ENCODE peak calls at places on chromosome 16, in six cellular contexts. X is heart right ventricle, E is left lung, M is esophagus squamous epithelium, B is body of pancreas, Y is neuronal stem cell. N is an unnamed sample. For H3K4me1, the result is how much of the 10 kb centered on the place peaks cover.

GRCh38 chr16:72991645-72992044 is 56.3 kb downstream of the ZFHX3 start:
- DNase-seq in X (no peak), E (no peak), M (no peak), B (no peak), Y (no peak), N (no peak)

GRCh38 chr16:72224260-72224768 is 52.4 kb upstream of the PMFBP1 start:
- DNase-seq in X (no peak), E (no peak), M (no peak), B (peak), Y (no peak), N (no peak)

GRCh38 chr16:78551487-78552085 is 452.1 kb downstream of the WWOX start:
- DNase-seq in X (no peak), E (peak), M (no peak), B (no peak), Y (peak), N (no peak)

GRCh38 chr16:5374184-5374583 is 276.6 kb upstream of the EEF2KMT start:
- DNase-seq in X (no peak), E (no peak), M (no peak), B (no peak), Y (no peak), N (no peak)

GRCh38 chr16:66188786-66189725 is 177.4 kb upstream of the CDH5 start:
- DNase-seq in X (peak), E (peak), M (no peak), B (no peak), Y (no peak), N (peak)

GRCh38 chr16:4936181-4936990 is 562 bp downstream of the PPL start:
- DNase-seq in X (no peak), E (peak), M (no peak), B (peak), Y (no peak), N (no peak)

GRCh38 chr16:56919099-56919800 is 12.7 kb upstream of the HERPUD1 start:
- DNase-seq in X (no peak), E (no peak), M (no peak), B (peak), Y (no peak), N (no peak)

GRCh38 chr16:75225092-75225491 is 6.3 kb downstream of the CTRB1 start:
- DNase-seq in X (no peak), E (no peak), M (no peak), B (peak), Y (no peak), N (peak)

GRCh38 chr16:13911871-13912270 is 8.1 kb upstream of the ERCC4 start:
- DNase-seq in X (no peak), E (no peak), M (no peak), B (no peak), Y (no peak), N (no peak)

GRCh38 chr16:81405702-81406113 is 38.9 kb upstream of the CMIP start:
- DNase-seq in X (no peak), E (no peak), M (no peak), B (peak), Y (no peak), N (no peak)

GRCh38 chr16:69476920-69477418 is 52.5 kb downstream of the CYB5B start:
- DNase-seq in X (no peak), E (no peak), M (no peak), B (no peak), Y (no peak), N (no peak)

GRCh38 chr16:89733322-89733721 is 12.0 kb downstream of the ZNF276 start:
- DNase-seq in X (no peak), E (no peak), M (no peak), B (no peak), Y (no peak), N (no peak)
- H3K4me1 ChIP-seq in X (under half), E (under half), M (under half), B (under half), Y (under half), N (under half)

DNA sequence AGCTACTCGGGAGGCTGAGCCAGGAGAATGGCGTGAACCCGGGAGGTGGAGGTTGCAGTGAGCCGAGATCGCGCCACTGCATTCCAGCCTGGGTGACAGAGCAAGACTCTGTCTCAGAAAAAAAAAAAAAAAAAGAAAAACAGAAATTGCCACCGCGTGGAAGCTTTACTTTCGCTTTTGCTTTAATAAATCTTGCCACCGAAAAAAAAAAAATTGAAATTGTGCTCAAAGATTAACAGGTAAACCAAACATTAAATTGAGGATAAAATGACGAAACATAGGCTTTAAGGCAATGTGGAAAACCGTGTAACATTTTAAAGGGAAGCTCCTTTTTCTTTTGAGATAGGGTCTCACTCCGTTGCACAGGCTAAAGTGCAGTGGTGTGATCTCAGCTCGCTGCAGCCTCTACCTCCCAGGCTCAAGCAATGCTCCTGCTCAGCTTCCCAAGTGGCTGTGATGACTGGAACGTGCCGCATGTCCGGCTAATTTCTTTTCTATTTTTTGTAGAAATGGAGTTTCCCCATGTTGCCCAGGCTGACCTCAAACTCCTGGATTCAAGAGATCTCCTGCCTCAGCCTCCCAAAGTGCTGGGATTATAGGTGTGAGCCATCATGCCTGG is 40.1 kb downstream of the ZNF276 start:
- DNase-seq in X (no peak), E (no peak), M (no peak), B (no peak), Y (no peak), N (no peak)
- H3K4me3 ChIP-seq in X (no peak), E (peak), M (no peak), B (no peak), Y (no peak), N (no peak)

GRCh38 chr16:9099131-9099625 is 7.7 kb downstream of the HAPSTR1 start:
- DNase-seq in X (no peak), E (no peak), M (no peak), B (no peak), Y (no peak), N (no peak)

GRCh38 chr16:9103546-9103945 is 12.1 kb downstream of the HAPSTR1 start:
- DNase-seq in X (no peak), E (no peak), M (no peak), B (no peak), Y (no peak), N (no peak)

GRCh38 chr16:9105189-9105588 is 13.7 kb downstream of the HAPSTR1 start:
- DNase-seq in X (no peak), E (no peak), M (no peak), B (no peak), Y (no peak), N (no peak)

GRCh38 chr16:9102943-9103342 is 11.5 kb downstream of the HAPSTR1 start:
- DNase-seq in X (no peak), E (no peak), M (no peak), B (no peak), Y (no peak), N (no peak)

DNA sequence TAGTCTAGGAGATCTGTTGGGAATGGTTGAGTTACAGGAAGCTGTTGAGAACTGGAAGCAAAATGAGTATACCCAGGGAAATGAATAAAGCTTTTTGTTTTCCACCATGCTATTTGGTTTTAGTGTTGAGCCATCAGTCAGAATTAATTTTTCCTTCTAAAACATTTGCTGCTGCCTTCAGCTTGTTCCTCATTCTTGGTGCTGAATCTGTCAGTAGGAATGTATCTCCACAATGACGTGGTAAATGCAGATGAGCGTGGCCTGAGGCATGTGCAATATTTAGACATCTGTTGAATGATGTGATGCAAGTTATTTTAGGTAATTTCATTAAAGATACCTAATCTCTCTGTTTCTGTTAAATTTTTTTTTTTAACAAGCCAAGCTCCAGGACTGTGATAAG is 10.9 kb downstream of the HAPSTR1 start:
- DNase-seq in X (no peak), E (no peak), M (no peak), B (no peak), Y (no peak), N (no peak)
- H3K27ac ChIP-seq in X (no peak), E (peak), M (peak), B (peak), Y (no peak), N (no peak)

DNA sequence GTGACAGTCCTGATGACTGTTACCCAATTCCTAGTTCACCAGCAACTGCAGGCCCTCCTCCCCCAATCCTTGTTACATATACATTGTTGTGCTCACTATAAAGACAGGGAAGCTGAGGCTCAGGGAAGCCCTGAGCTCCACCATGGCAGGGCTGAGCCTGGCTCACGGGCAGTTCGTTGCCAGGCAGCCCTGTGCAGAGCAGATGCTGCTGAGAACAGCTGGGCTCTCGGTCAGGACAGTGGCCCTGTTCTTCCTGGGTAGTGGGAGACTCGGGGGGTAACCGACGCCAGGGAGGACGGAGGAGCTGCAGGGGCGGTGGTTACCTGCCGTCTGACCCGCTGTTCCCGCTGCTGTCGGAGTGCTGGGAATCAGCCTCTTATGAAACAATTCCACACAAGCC is 80.9 kb upstream of the ZNF469 start:
- DNase-seq in X (no peak), E (no peak), M (no peak), B (no peak), Y (no peak), N (no peak)
- H3K4me1 ChIP-seq in X (under half), E (under half), M (under half), B (under half), Y (under half), N (under half)

DNA sequence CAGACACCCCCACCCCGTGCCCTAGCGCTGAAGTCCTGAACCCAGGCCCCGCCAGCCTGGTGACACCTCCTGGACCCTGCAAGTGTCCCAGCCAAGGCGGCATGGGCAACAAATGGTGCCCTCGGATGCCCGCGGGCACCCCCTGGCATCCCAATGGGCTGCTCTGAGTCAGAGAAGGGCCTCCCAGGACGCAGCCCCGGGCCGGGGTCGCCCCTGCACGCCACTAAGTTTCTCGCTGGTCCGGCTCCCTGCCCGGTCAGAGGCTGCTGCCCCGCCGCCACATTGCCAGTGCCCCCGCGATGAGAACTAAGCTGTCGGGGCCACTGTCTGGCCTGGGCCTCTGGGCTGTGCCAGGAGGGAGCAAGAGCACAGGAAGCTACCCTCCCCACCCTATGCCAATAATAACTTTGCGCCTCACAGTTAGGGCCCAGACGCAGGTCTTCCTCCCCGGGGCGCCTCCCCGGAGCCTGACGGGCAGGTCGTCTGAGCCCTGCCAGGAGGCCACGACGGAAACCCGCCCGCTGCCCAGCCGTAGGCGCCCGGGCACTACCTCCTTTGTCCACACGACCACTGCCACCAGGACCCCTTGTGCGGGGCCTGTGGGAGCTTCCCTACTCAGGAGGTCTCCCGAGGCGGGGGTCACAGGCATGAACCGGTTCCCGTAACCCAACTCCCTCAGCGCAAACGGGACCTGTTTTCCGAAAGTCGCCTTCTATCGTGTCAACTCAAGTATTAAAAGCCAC is 1.4 kb downstream of the ZFPM1 start:
- DNase-seq in X (no peak), E (peak), M (no peak), B (peak), Y (no peak), N (no peak)
- H3K4me3 ChIP-seq in X (peak), E (peak), M (peak), B (peak), Y (peak), N (peak)

DNA sequence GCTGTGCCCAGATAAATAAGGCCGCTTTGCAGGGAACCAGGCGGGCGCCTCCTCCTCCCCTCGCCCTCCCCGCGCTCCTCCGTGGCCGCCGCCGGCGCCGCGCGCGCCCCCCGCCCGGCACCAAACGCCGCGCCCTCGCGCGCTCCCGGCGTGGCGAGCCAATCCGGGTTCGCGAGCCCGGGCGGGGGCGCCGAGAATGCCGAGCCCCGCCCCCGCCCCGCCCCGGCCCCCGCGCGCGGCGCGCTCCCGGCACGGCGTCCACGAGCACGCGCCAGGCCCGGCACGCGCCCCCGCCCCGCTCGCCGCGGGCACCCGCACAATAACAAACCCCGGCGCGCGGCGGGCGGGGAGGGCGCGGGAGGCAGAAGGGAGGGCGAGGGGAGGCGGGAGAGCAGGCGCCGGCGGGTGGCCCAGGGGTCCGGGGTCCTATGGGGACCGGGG is at the start of gene FBXL16:
- DNase-seq in X (no peak), E (no peak), M (no peak), B (no peak), Y (no peak), N (no peak)
- H3K27ac ChIP-seq in X (no peak), E (no peak), M (no peak), B (no peak), Y (no peak), N (no peak)